ENCODE peak calls at places on chromosome 11, in eight cellular contexts. Z is breast epithelium, V is HepG2, P is IMR-90, B is A549, M is HCT116, C is NB4, F is testis. K is an unnamed sample.

GRCh38 chr11:116649268-116649667 is 123.5 kb downstream of the BUD13 start:
- DNase-seq in Z (no peak), M (no peak), V (no peak), P (no peak), F (no peak), B (no peak), C (no peak), K (no peak)

GRCh38 chr11:95505927-95506426 is 275.0 kb upstream of the SESN3 start:
- DNase-seq in F (no peak), M (no peak), V (no peak), B (no peak), P (peak), Z (no peak), C (peak), K (no peak)

GRCh38 chr11:117282956-117283355 is 8.2 kb upstream of the BACE1-AS start:
- DNase-seq in B (no peak), V (no peak), M (no peak), Z (no peak), C (no peak), P (no peak), F (no peak), K (no peak)

GRCh38 chr11:19793356-19793755 is 80.7 kb downstream of the NAV2 start:
- DNase-seq in C (no peak), Z (no peak), M (no peak), F (no peak), P (no peak), B (no peak), V (no peak), K (no peak)

GRCh38 chr11:20355221-20356219 is 8.0 kb upstream of the HTATIP2 start:
- DNase-seq in C (peak), P (peak), B (peak), F (peak), V (peak), Z (no peak), M (peak), K (no peak)

GRCh38 chr11:128938156-128938885 is 4.3 kb downstream of the TP53AIP1 start:
- DNase-seq in B (no peak), Z (no peak), V (no peak), P (no peak), F (no peak), M (no peak), C (no peak), K (no peak)

GRCh38 chr11:78350101-78350645 is 67.4 kb downstream of the GAB2 start:
- DNase-seq in F (no peak), V (no peak), C (peak), B (no peak), P (peak), Z (no peak), M (no peak), K (no peak)

GRCh38 chr11:61966673-61967176 is 709 bp downstream of the FTH1 start:
- DNase-seq in P (no peak), F (peak), M (no peak), Z (peak), C (peak), B (no peak), V (no peak), K (no peak)

GRCh38 chr11:67498544-67498972 is 6.6 kb downstream of the PITPNM1 start:
- DNase-seq in Z (no peak), V (no peak), C (no peak), F (no peak), M (no peak), P (no peak), B (no peak), K (no peak)

GRCh38 chr11:91164452-91164822 is 941.6 kb upstream of the CHORDC1 start:
- DNase-seq in C (no peak), F (no peak), B (no peak), Z (no peak), P (no peak), M (no peak), V (no peak), K (no peak)

GRCh38 chr11:416757-417621 is 2.2 kb upstream of the SIGIRR start:
- DNase-seq in F (no peak), C (peak), Z (no peak), P (no peak), M (no peak), V (no peak), B (no peak), K (no peak)

GRCh38 chr11:641806-642370 is 4.8 kb downstream of the DRD4 start:
- DNase-seq in Z (no peak), F (no peak), V (no peak), P (no peak), M (no peak), B (no peak), C (no peak), K (no peak)

GRCh38 chr11:46099973-46100335 is 21.3 kb downstream of the PHF21A start:
- DNase-seq in C (peak), Z (no peak), B (no peak), F (no peak), P (peak), V (no peak), M (no peak), K (no peak)

GRCh38 chr11:15911377-15912044 is 444.8 kb downstream of the SOX6 start:
- DNase-seq in Z (no peak), F (peak), V (no peak), C (no peak), M (no peak), B (no peak), P (peak), K (peak)

GRCh38 chr11:66070604-66071325 is 693 bp downstream of the PACS1 start:
- DNase-seq in B (peak), C (peak), V (no peak), F (peak), Z (peak), M (no peak), P (peak), K (no peak)

GRCh38 chr11:78192911-78193341 is 4.2 kb downstream of the USP35 start:
- DNase-seq in P (no peak), M (no peak), F (no peak), B (no peak), Z (peak), C (peak), V (no peak), K (no peak)

GRCh38 chr11:27902981-27903624 is 202.8 kb upstream of the BDNF start:
- DNase-seq in P (peak), B (no peak), C (no peak), F (no peak), M (no peak), V (no peak), Z (no peak), K (no peak)

GRCh38 chr11:10130872-10131271 is 163.1 kb downstream of the SBF2 start:
- DNase-seq in P (no peak), F (no peak), Z (no peak), V (no peak), B (no peak), C (no peak), M (no peak), K (no peak)

GRCh38 chr11:7512525-7513209 is 1.1 kb upstream of the PPFIBP2 start:
- DNase-seq in V (peak), P (no peak), B (no peak), M (no peak), C (peak), F (peak), Z (peak), K (peak)

GRCh38 chr11:55607545-55607944 is at the start of gene OR4C11:
- DNase-seq in Z (no peak), V (no peak), C (no peak), B (no peak), F (no peak), P (no peak), M (no peak), K (no peak)

GRCh38 chr11:35605691-35606090 is 12.6 kb upstream of the FJX1 start:
- DNase-seq in V (no peak), F (peak), P (peak), C (no peak), B (no peak), Z (no peak), M (no peak), K (no peak)

GRCh38 chr11:3745161-3745560 is 52.2 kb downstream of the NUP98 start:
- DNase-seq in F (no peak), V (no peak), Z (no peak), M (no peak), B (no peak), P (no peak), C (no peak), K (no peak)

GRCh38 chr11:122978303-122978620 is 3.4 kb downstream of the BSX start:
- DNase-seq in C (no peak), F (no peak), M (no peak), Z (no peak), P (no peak), V (no peak), B (no peak), K (no peak)

GRCh38 chr11:62607729-62608128 is 4.8 kb downstream of the EML3 start:
- DNase-seq in C (peak), B (no peak), P (no peak), F (no peak), V (no peak), Z (no peak), M (no peak), K (no peak)

GRCh38 chr11:125374398-125374797 is 121.7 kb downstream of the FEZ1 start:
- DNase-seq in P (no peak), M (no peak), F (no peak), C (no peak), Z (no peak), B (no peak), V (no peak), K (no peak)

GRCh38 chr11:125375146-125375545 is 120.9 kb downstream of the FEZ1 start:
- DNase-seq in V (no peak), Z (no peak), C (no peak), P (no peak), M (no peak), F (no peak), B (no peak), K (no peak)

GRCh38 chr11:125372088-125372487 is 124.0 kb downstream of the FEZ1 start:
- DNase-seq in B (no peak), V (no peak), M (no peak), F (no peak), C (no peak), Z (no peak), P (no peak), K (no peak)

GRCh38 chr11:125372911-125373310 is 123.2 kb downstream of the FEZ1 start:
- DNase-seq in B (no peak), P (no peak), C (no peak), V (no peak), F (no peak), M (no peak), Z (no peak), K (no peak)

GRCh38 chr11:125373426-125374391 is 122.4 kb downstream of the FEZ1 start:
- DNase-seq in C (peak), Z (no peak), V (no peak), M (no peak), F (no peak), P (peak), B (no peak), K (no peak)
- H3K4me3 ChIP-seq in C (no peak), Z (no peak), V (no peak), M (no peak), F (no peak), P (no peak), B (no peak), K (no peak)

GRCh38 chr11:17276236-17277023 is at the start of gene NUCB2:
- DNase-seq in Z (peak), P (peak), V (peak), M (peak), F (peak), B (peak), C (peak), K (peak)
- TF ChIP-seq POLR2A in Z (peak), P (peak), V (peak), M (peak), F (peak), B (peak), C (peak), K (peak)

GRCh38 chr11:75152651-75153553 is 2.0 kb downstream of the SLCO2B1 start:
- DNase-seq in P (no peak), F (no peak), V (no peak), M (no peak), C (no peak), B (no peak), Z (no peak), K (no peak)

GRCh38 chr11:75151346-75152047 is 590 bp downstream of the SLCO2B1 start:
- DNase-seq in V (no peak), M (no peak), Z (no peak), P (no peak), F (no peak), B (no peak), C (no peak), K (no peak)

GRCh38 chr11:75152090-75152489 is 1.2 kb downstream of the SLCO2B1 start:
- DNase-seq in B (no peak), Z (no peak), F (no peak), V (no peak), M (no peak), P (no peak), C (no peak), K (no peak)

GRCh38 chr11:75150079-75150478 is 828 bp upstream of the SLCO2B1 start:
- DNase-seq in M (no peak), C (no peak), B (no peak), P (no peak), Z (no peak), F (no peak), V (no peak), K (no peak)

GRCh38 chr11:75150879-75151278 is at the start of gene SLCO2B1:
- DNase-seq in C (no peak), P (no peak), B (no peak), F (peak), M (no peak), V (no peak), Z (no peak), K (no peak)
- H3K4me3 ChIP-seq in C (no peak), P (no peak), B (no peak), F (peak), M (no peak), V (peak), Z (peak), K (peak)

GRCh38 chr11:72225411-72225951 is 914 bp downstream of the INPPL1 start:
- DNase-seq in P (no peak), M (no peak), B (no peak), V (no peak), F (peak), C (peak), Z (no peak), K (no peak)

GRCh38 chr11:72222907-72223614 is 1.5 kb upstream of the INPPL1 start:
- DNase-seq in B (peak), V (peak), F (peak), C (peak), Z (peak), M (peak), P (peak), K (peak)

GRCh38 chr11:72224587-72225410 is at the start of gene INPPL1:
- DNase-seq in M (no peak), B (no peak), C (peak), P (no peak), Z (no peak), F (peak), V (no peak), K (no peak)

GRCh38 chr11:72222106-72222891 is 2.3 kb upstream of the INPPL1 start:
- DNase-seq in M (no peak), F (peak), B (no peak), Z (no peak), P (no peak), C (no peak), V (no peak), K (no peak)

GRCh38 chr11:72223615-72224586 is 666 bp upstream of the INPPL1 start:
- DNase-seq in P (peak), M (peak), C (peak), F (peak), Z (no peak), B (no peak), V (no peak), K (no peak)
- TF ChIP-seq POLR2A in P (no peak), M (no peak), C (peak), F (no peak), Z (no peak), B (peak), V (no peak), K (no peak)

GRCh38 chr11:45079567-45079942 is 66.9 kb upstream of the PRDM11 start:
- DNase-seq in V (no peak), C (no peak), B (no peak), M (no peak), Z (no peak), F (no peak), P (no peak), K (no peak)
- H3K4me3 ChIP-seq in V (no peak), C (no peak), B (no peak), M (no peak), Z (no peak), F (no peak), P (no peak), K (no peak)

DNA sequence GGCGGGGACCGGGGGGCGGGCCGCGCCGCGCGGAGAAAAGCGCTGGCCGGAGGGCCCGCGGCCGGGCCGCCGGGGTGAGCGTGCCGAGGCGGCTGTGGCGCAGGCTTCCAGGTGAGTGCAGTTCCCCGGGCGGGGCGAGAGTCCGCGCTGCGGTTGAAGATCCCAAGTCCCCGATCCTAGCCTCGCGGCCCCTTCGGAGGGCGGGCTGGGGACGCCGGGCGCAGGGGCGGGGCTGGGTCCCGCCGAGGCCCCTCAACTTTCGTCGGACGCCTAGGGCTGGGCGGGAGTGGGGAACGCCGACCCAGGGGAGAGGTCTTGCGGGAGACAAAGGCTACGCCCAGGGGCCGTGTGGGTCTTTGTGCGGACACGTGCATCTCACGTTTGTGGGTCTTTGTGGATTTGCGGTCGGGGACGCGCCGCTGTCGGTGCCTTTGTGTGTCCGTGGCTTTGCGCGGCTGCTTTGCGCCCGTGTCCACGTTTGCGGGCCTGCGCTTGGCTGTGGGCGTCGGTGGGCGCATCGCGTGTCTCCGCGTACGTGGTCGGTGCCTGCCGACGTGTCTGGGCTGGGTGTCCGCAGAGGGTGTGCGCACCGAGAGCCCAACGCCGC is at the start of gene TSKU:
- DNase-seq in F (no peak), C (no peak), P (no peak), Z (no peak), M (no peak), B (no peak), V (no peak), K (no peak)
- TF ChIP-seq POLR2A in F (no peak), C (peak), P (peak), Z (no peak), M (peak), B (peak), V (no peak), K (peak)

GRCh38 chr11:57481915-57482781 is 21.8 kb downstream of the RTN4RL2 start:
- DNase-seq in C (no peak), F (no peak), V (no peak), Z (no peak), M (no peak), P (no peak), B (no peak), K (no peak)
- H3K4me3 ChIP-seq in C (no peak), F (peak), V (no peak), Z (peak), M (no peak), P (no peak), B (peak), K (peak)

GRCh38 chr11:92226331-92227232 is 2.0 kb downstream of the FAT3 start:
- DNase-seq in C (no peak), Z (no peak), M (no peak), B (no peak), F (peak), P (no peak), V (no peak), K (no peak)

GRCh38 chr11:92227233-92227593 is 2.6 kb downstream of the FAT3 start:
- DNase-seq in B (no peak), Z (no peak), V (no peak), C (no peak), M (no peak), P (no peak), F (no peak), K (no peak)

GRCh38 chr11:92225563-92226308 is 1.1 kb downstream of the FAT3 start:
- DNase-seq in M (no peak), B (no peak), C (no peak), Z (no peak), P (no peak), F (peak), V (no peak), K (no peak)

GRCh38 chr11:92224394-92225205 is at the start of gene FAT3:
- DNase-seq in M (no peak), V (no peak), C (no peak), B (peak), P (peak), F (peak), Z (no peak), K (no peak)

GRCh38 chr11:92225206-92225562 is 566 bp downstream of the FAT3 start:
- DNase-seq in M (no peak), V (no peak), F (peak), C (no peak), Z (no peak), B (no peak), P (no peak), K (peak)
- TF ChIP-seq POLR2A in M (no peak), V (no peak), F (no peak), C (no peak), Z (no peak), B (no peak), P (no peak), K (no peak)